ENCODE peak calls at places on chromosome 2, in nine cellular contexts. One of them, this sample, is unnamed.

GRCh38 chr2:118729760-118730159 is 117.7 kb downstream of the EN1 start:
- DNase-seq in astrocyte of the spinal cord: no peak
- DNase-seq in NB4: no peak
- DNase-seq in choroid plexus epithelial cell: no peak
- DNase-seq in body of pancreas: no peak
- DNase-seq in GM12864: no peak
- DNase-seq in hepatocyte: no peak
- DNase-seq in A673: no peak
- DNase-seq in suprapubic skin: no peak
- DNase-seq in this sample: peak; percentile 70

GRCh38 chr2:235127909-235128308 is 176.1 kb downstream of the SH3BP4 start:
- DNase-seq in body of pancreas: no peak
- DNase-seq in GM12864: no peak
- DNase-seq in NB4: no peak
- DNase-seq in A673: no peak
- DNase-seq in suprapubic skin: no peak
- DNase-seq in choroid plexus epithelial cell: peak; percentile 16
- DNase-seq in astrocyte of the spinal cord: no peak
- DNase-seq in hepatocyte: no peak
- DNase-seq in this sample: no peak

GRCh38 chr2:112474844-112475486 is 7.0 kb upstream of the TTL start:
- DNase-seq in astrocyte of the spinal cord: peak; percentile 14
- DNase-seq in GM12864: no peak
- DNase-seq in choroid plexus epithelial cell: peak; percentile 20
- DNase-seq in NB4: no peak
- DNase-seq in hepatocyte: no peak
- DNase-seq in A673: no peak
- DNase-seq in body of pancreas: no peak
- DNase-seq in suprapubic skin: no peak
- DNase-seq in this sample: no peak

GRCh38 chr2:54704688-54705605 is 18.5 kb upstream of the EML6 start:
- DNase-seq in astrocyte of the spinal cord: peak; percentile 80
- DNase-seq in hepatocyte: peak; percentile 64
- DNase-seq in suprapubic skin: no peak
- DNase-seq in choroid plexus epithelial cell: peak; percentile 85
- DNase-seq in body of pancreas: no peak
- DNase-seq in GM12864: no peak
- DNase-seq in NB4: peak; percentile 74
- DNase-seq in A673: peak; percentile 81
- DNase-seq in this sample: peak; percentile 67

GRCh38 chr2:196900843-196901242 is 25.7 kb downstream of the PGAP1 start:
- DNase-seq in body of pancreas: no peak
- DNase-seq in suprapubic skin: no peak
- DNase-seq in GM12864: no peak
- DNase-seq in choroid plexus epithelial cell: no peak
- DNase-seq in astrocyte of the spinal cord: no peak
- DNase-seq in NB4: no peak
- DNase-seq in A673: no peak
- DNase-seq in hepatocyte: no peak
- DNase-seq in this sample: no peak

GRCh38 chr2:33383838-33384237 is 92.6 kb upstream of the RASGRP3 start:
- DNase-seq in NB4: no peak
- DNase-seq in choroid plexus epithelial cell: no peak
- DNase-seq in GM12864: no peak
- DNase-seq in hepatocyte: no peak
- DNase-seq in suprapubic skin: no peak
- DNase-seq in astrocyte of the spinal cord: no peak
- DNase-seq in A673: no peak
- DNase-seq in body of pancreas: no peak
- DNase-seq in this sample: no peak

GRCh38 chr2:223040527-223040926 is 11.5 kb upstream of the KCNE4 start:
- DNase-seq in astrocyte of the spinal cord: no peak
- DNase-seq in choroid plexus epithelial cell: no peak
- DNase-seq in body of pancreas: no peak
- DNase-seq in A673: no peak
- DNase-seq in suprapubic skin: no peak
- DNase-seq in hepatocyte: no peak
- DNase-seq in NB4: no peak
- DNase-seq in GM12864: no peak
- DNase-seq in this sample: no peak

GRCh38 chr2:105396254-105397024 is 2.4 kb downstream of the FHL2 start:
- DNase-seq in choroid plexus epithelial cell: peak; percentile 94
- DNase-seq in hepatocyte: peak; percentile 80
- DNase-seq in A673: no peak
- DNase-seq in GM12864: no peak
- DNase-seq in body of pancreas: no peak
- DNase-seq in NB4: no peak
- DNase-seq in suprapubic skin: no peak
- DNase-seq in astrocyte of the spinal cord: peak; percentile 96
- DNase-seq in this sample: peak; percentile 100

DNA sequence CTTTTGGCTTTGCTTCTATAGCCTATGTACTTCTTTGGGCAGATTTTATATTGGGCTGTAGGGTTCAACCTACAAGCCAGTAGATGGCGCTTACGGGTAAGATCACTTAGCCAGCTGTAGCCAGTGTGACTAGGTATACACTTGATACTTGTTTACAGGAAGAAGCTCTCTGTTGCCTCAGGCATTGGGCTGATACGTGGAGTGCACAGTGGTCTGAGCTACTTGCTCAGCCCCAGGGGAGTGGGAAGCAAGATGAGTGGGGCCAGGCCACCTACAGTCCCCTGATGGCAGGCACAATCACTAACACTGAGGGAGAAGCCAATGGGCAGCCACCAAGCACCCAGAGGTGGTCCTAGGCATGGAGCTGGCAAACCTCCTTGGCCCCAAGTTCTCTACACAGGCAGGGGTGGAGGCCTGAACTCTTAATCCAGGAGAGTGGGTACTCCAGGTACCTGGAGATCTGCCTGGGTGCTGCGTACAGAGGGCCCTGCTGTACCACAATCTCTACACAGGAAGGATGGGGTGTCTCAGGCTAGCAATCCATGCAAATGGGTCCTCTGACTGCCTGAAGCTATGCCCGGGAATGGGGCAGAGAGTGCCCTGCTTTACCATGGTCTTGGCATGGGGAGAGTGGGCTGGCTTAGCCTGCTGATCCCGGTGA is 122.2 kb downstream of the NCOA1 start:
- DNase-seq in suprapubic skin: no peak
- DNase-seq in choroid plexus epithelial cell: peak; percentile 92
- DNase-seq in NB4: peak; percentile 82
- DNase-seq in body of pancreas: no peak
- DNase-seq in astrocyte of the spinal cord: peak; percentile 46
- DNase-seq in A673: peak; percentile 71
- DNase-seq in GM12864: peak; percentile 72
- DNase-seq in hepatocyte: peak; percentile 14
- DNase-seq in this sample: peak; percentile 75
- TF ChIP-seq CTCF in suprapubic skin: no peak
- TF ChIP-seq CTCF in choroid plexus epithelial cell: peak; percentile 79
- TF ChIP-seq CTCF in NB4: peak; percentile 85
- TF ChIP-seq CTCF in body of pancreas: no peak
- TF ChIP-seq CTCF in astrocyte of the spinal cord: peak; percentile 48
- TF ChIP-seq CTCF in A673: peak; percentile 67
- TF ChIP-seq CTCF in GM12864: peak; percentile 75
- TF ChIP-seq CTCF in hepatocyte: no peak
- TF ChIP-seq CTCF in this sample: peak; percentile 55

GRCh38 chr2:145822892-145823534 is 1303.1 kb upstream of the ZEB2 start:
- DNase-seq in GM12864: no peak
- DNase-seq in choroid plexus epithelial cell: no peak
- DNase-seq in astrocyte of the spinal cord: no peak
- DNase-seq in A673: no peak
- DNase-seq in body of pancreas: no peak
- DNase-seq in suprapubic skin: no peak
- DNase-seq in hepatocyte: no peak
- DNase-seq in NB4: no peak
- DNase-seq in this sample: no peak

GRCh38 chr2:145815933-145816332 is 1296.0 kb upstream of the ZEB2 start:
- DNase-seq in A673: peak; percentile 65
- DNase-seq in choroid plexus epithelial cell: no peak
- DNase-seq in astrocyte of the spinal cord: no peak
- DNase-seq in body of pancreas: no peak
- DNase-seq in hepatocyte: no peak
- DNase-seq in GM12864: no peak
- DNase-seq in NB4: peak; percentile 30
- DNase-seq in suprapubic skin: no peak
- DNase-seq in this sample: no peak

GRCh38 chr2:145818890-145819504 is 1299.1 kb upstream of the ZEB2 start:
- DNase-seq in choroid plexus epithelial cell: no peak
- DNase-seq in GM12864: no peak
- DNase-seq in astrocyte of the spinal cord: no peak
- DNase-seq in NB4: no peak
- DNase-seq in hepatocyte: no peak
- DNase-seq in body of pancreas: no peak
- DNase-seq in suprapubic skin: no peak
- DNase-seq in A673: no peak
- DNase-seq in this sample: no peak

GRCh38 chr2:145824384-145824783 is 1304.5 kb upstream of the ZEB2 start:
- DNase-seq in astrocyte of the spinal cord: no peak
- DNase-seq in A673: no peak
- DNase-seq in choroid plexus epithelial cell: no peak
- DNase-seq in body of pancreas: no peak
- DNase-seq in hepatocyte: no peak
- DNase-seq in suprapubic skin: no peak
- DNase-seq in NB4: no peak
- DNase-seq in GM12864: no peak
- DNase-seq in this sample: no peak

DNA sequence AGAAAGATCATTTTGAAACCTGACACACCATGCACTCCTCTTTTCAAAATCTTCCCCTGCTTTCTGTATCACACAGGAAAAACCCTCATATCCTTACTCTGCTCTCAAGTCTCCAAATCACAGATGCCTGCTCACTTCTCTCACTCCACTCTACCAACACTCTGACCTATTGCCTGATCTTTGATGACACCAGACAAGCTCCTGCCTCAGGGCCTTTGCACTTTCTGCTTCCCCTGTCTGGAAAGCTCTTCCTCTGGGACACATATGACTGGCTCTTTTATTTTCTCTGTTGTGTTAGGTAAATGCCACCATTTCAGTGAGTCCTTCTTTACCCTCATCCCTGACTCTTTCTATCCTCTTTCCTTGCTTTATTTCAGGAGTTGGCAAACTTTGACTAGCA is 1300.7 kb upstream of the ZEB2 start:
- DNase-seq in body of pancreas: no peak
- DNase-seq in hepatocyte: no peak
- DNase-seq in choroid plexus epithelial cell: no peak
- DNase-seq in A673: no peak
- DNase-seq in suprapubic skin: no peak
- DNase-seq in NB4: no peak
- DNase-seq in GM12864: no peak
- DNase-seq in astrocyte of the spinal cord: no peak
- DNase-seq in this sample: no peak
- H3K4me3 ChIP-seq in body of pancreas: no peak overlapping the region
- H3K4me3 ChIP-seq in hepatocyte: no peak overlapping the region
- H3K4me3 ChIP-seq in choroid plexus epithelial cell: no peak overlapping the region
- H3K4me3 ChIP-seq in A673: no peak overlapping the region
- H3K4me3 ChIP-seq in suprapubic skin: no peak overlapping the region
- H3K4me3 ChIP-seq in NB4: no peak overlapping the region
- H3K4me3 ChIP-seq in GM12864: no peak overlapping the region
- H3K4me3 ChIP-seq in astrocyte of the spinal cord: no peak overlapping the region
- H3K4me3 ChIP-seq in this sample: no peak overlapping the region

GRCh38 chr2:67872481-67872880 is 190.3 kb downstream of the C1D start:
- DNase-seq in body of pancreas: no peak
- DNase-seq in suprapubic skin: no peak
- DNase-seq in GM12864: no peak
- DNase-seq in hepatocyte: no peak
- DNase-seq in NB4: no peak
- DNase-seq in choroid plexus epithelial cell: no peak
- DNase-seq in astrocyte of the spinal cord: no peak
- DNase-seq in A673: no peak
- DNase-seq in this sample: no peak

GRCh38 chr2:67876176-67876575 is 186.6 kb downstream of the C1D start:
- DNase-seq in body of pancreas: no peak
- DNase-seq in A673: no peak
- DNase-seq in hepatocyte: no peak
- DNase-seq in GM12864: no peak
- DNase-seq in choroid plexus epithelial cell: no peak
- DNase-seq in NB4: no peak
- DNase-seq in astrocyte of the spinal cord: no peak
- DNase-seq in suprapubic skin: no peak
- DNase-seq in this sample: no peak

GRCh38 chr2:67877281-67877680 is 185.5 kb downstream of the C1D start:
- DNase-seq in body of pancreas: no peak
- DNase-seq in NB4: no peak
- DNase-seq in choroid plexus epithelial cell: no peak
- DNase-seq in suprapubic skin: no peak
- DNase-seq in A673: no peak
- DNase-seq in GM12864: no peak
- DNase-seq in astrocyte of the spinal cord: no peak
- DNase-seq in hepatocyte: no peak
- DNase-seq in this sample: no peak

GRCh38 chr2:67871696-67872320 is 191.0 kb downstream of the C1D start:
- DNase-seq in astrocyte of the spinal cord: peak; percentile 92
- DNase-seq in hepatocyte: peak; percentile 30
- DNase-seq in suprapubic skin: no peak
- DNase-seq in NB4: no peak
- DNase-seq in A673: no peak
- DNase-seq in GM12864: no peak
- DNase-seq in body of pancreas: no peak
- DNase-seq in choroid plexus epithelial cell: peak; percentile 70
- DNase-seq in this sample: peak; percentile 24

DNA sequence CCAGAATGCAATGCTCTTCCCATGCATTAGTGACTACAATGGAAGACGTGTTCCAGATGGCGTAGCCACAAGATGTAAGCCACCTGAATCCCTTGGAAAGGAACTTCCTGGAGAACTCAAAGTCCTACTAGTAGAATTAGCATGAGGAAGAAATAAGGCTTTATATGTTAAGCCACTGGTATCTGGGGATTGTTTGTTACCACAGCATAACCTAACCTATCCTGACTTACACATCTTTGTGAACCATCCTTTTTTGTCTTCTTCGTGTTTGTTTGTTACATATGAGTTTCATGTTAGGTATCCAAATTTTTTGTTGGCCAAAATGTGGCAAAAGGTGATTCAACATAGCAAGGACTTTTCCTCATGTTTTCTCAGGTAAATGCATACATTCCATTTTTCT is 188.9 kb downstream of the C1D start:
- DNase-seq in choroid plexus epithelial cell: no peak
- DNase-seq in A673: no peak
- DNase-seq in suprapubic skin: no peak
- DNase-seq in body of pancreas: no peak
- DNase-seq in hepatocyte: no peak
- DNase-seq in astrocyte of the spinal cord: no peak
- DNase-seq in NB4: no peak
- DNase-seq in GM12864: no peak
- DNase-seq in this sample: no peak
- TF ChIP-seq CTCF in choroid plexus epithelial cell: no peak
- TF ChIP-seq CTCF in A673: no peak
- TF ChIP-seq CTCF in suprapubic skin: no peak
- TF ChIP-seq CTCF in body of pancreas: no peak
- TF ChIP-seq CTCF in hepatocyte: no peak
- TF ChIP-seq CTCF in astrocyte of the spinal cord: no peak
- TF ChIP-seq CTCF in NB4: no peak
- TF ChIP-seq CTCF in GM12864: no peak
- TF ChIP-seq CTCF in this sample: no peak

GRCh38 chr2:230944804-230945372 is 19.8 kb upstream of the GPR55 start:
- DNase-seq in A673: no peak
- DNase-seq in body of pancreas: no peak
- DNase-seq in NB4: no peak
- DNase-seq in suprapubic skin: no peak
- DNase-seq in choroid plexus epithelial cell: no peak
- DNase-seq in astrocyte of the spinal cord: no peak
- DNase-seq in GM12864: no peak
- DNase-seq in hepatocyte: no peak
- DNase-seq in this sample: no peak

GRCh38 chr2:230941202-230942180 is 16.4 kb upstream of the GPR55 start:
- DNase-seq in GM12864: no peak
- DNase-seq in NB4: no peak
- DNase-seq in body of pancreas: no peak
- DNase-seq in choroid plexus epithelial cell: no peak
- DNase-seq in suprapubic skin: no peak
- DNase-seq in A673: no peak
- DNase-seq in astrocyte of the spinal cord: no peak
- DNase-seq in hepatocyte: no peak
- DNase-seq in this sample: no peak

GRCh38 chr2:230944123-230944653 is 19.1 kb upstream of the GPR55 start:
- DNase-seq in astrocyte of the spinal cord: no peak
- DNase-seq in suprapubic skin: no peak
- DNase-seq in A673: no peak
- DNase-seq in hepatocyte: no peak
- DNase-seq in GM12864: peak; percentile 75
- DNase-seq in body of pancreas: no peak
- DNase-seq in choroid plexus epithelial cell: no peak
- DNase-seq in NB4: no peak
- DNase-seq in this sample: no peak

GRCh38 chr2:230942371-230942770 is 17.3 kb upstream of the GPR55 start:
- DNase-seq in NB4: no peak
- DNase-seq in suprapubic skin: peak; percentile 46
- DNase-seq in choroid plexus epithelial cell: no peak
- DNase-seq in astrocyte of the spinal cord: no peak
- DNase-seq in body of pancreas: no peak
- DNase-seq in GM12864: no peak
- DNase-seq in A673: no peak
- DNase-seq in hepatocyte: no peak
- DNase-seq in this sample: no peak

DNA sequence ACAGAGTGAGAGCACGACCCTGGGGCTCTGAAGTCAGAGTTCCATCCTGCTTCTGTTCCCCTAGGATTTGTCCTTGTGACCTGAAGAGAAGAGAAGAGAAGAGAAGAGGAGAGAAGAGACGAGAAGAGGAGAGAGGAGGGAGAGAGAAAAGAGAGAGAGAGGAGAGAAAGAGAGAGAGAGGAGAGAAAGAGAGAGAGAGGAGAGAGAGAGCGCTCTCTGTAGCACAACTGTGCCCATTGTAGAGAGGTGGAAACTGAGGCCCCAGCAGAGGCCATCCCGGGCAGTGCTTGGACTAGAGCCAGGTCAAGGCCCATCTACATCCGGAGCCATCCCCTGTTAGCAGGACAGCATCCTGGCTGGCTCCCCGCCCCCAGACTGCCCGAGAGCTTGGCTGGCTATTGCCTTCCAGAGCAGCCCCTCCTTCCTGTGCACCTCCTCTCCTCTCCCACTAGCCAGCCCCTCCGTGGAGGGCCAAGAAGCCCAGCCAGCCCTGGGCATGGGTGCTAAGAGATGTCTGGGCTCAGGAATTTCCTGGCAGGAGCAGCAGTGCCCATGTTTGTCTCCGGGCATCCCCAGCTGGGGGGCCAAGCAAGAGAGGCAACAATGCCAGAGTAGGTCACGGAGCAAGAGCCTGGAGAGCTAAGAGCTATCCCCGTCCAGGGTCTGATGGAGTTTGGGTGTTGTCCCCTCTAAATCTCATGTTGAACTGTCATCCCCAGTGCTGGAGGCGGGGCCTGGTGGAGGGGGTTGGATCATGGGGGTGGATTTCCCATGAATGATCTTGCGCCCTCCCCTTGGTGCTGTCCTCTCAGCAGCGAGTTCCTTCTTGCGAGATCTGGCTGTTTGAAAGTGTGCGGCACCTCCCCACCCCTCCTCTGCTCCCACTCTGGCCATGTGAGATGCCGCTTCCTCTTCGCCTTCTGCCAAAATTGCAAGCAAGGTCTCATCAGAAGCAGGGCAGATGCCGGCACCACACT is 18.2 kb upstream of the GPR55 start:
- DNase-seq in GM12864: peak; percentile 90
- DNase-seq in A673: no peak
- DNase-seq in choroid plexus epithelial cell: no peak
- DNase-seq in NB4: peak; percentile 84
- DNase-seq in astrocyte of the spinal cord: peak; percentile 24
- DNase-seq in body of pancreas: no peak
- DNase-seq in suprapubic skin: no peak
- DNase-seq in hepatocyte: no peak
- DNase-seq in this sample: no peak
- H3K4me3 ChIP-seq in GM12864: peak overlapping the region; percentile 73
- H3K4me3 ChIP-seq in A673: no peak overlapping the region
- H3K4me3 ChIP-seq in choroid plexus epithelial cell: no peak overlapping the region
- H3K4me3 ChIP-seq in NB4: no peak overlapping the region
- H3K4me3 ChIP-seq in astrocyte of the spinal cord: peak overlapping the region; percentile 5
- H3K4me3 ChIP-seq in body of pancreas: no peak overlapping the region
- H3K4me3 ChIP-seq in suprapubic skin: no peak overlapping the region
- H3K4me3 ChIP-seq in hepatocyte: no peak overlapping the region
- H3K4me3 ChIP-seq in this sample: no peak overlapping the region